ENCODE peak calls at places on chromosomes 5 and 9, in nine cellular contexts. One of them, this sample, is unnamed.
A peak's percentile ranks its signal among the peaks of the same experiment; 100 is the strongest.

GRCh38 chr9:12464910-12465512 is 228.2 kb upstream of the TYRP1 start:
- DNase-seq in midbrain: peak; percentile 52
- DNase-seq in stimulated activated naive CD8-positive, alpha-beta T cell treated with anti-CD3 and anti-CD28 coated beads, Interleukin-15, Interleukin-2, amounts not matched to agents 100 U/mL and 50 U/mL, for 24 hours: no peak
- DNase-seq in stromal cell of bone marrow: peak; percentile 1
- DNase-seq in heart left ventricle: no peak
- DNase-seq in hepatic stellate cell: no peak
- DNase-seq in cardiac muscle cell: peak; percentile 40
- DNase-seq in activated CD4-positive, alpha-beta memory T cell treated with anti-CD3 and anti-CD28 coated beads, Interleukin-2, amount 10 ng/mL, durations not matched to agents 7 days and 5 days: no peak
- DNase-seq in HT1080: peak; percentile 34
- DNase-seq in this sample: no peak

GRCh38 chr9:98603821-98604383 is 104.8 kb downstream of the GABBR2 start:
- DNase-seq in HT1080: no peak
- DNase-seq in hepatic stellate cell: no peak
- DNase-seq in stimulated activated naive CD8-positive, alpha-beta T cell treated with anti-CD3 and anti-CD28 coated beads, Interleukin-15, Interleukin-2, amounts not matched to agents 100 U/mL and 50 U/mL, for 24 hours: no peak
- DNase-seq in cardiac muscle cell: peak; percentile 85
- DNase-seq in stromal cell of bone marrow: peak; percentile 3
- DNase-seq in heart left ventricle: no peak
- DNase-seq in midbrain: peak; percentile 46
- DNase-seq in activated CD4-positive, alpha-beta memory T cell treated with anti-CD3 and anti-CD28 coated beads, Interleukin-2, amount 10 ng/mL, durations not matched to agents 7 days and 5 days: no peak
- DNase-seq in this sample: no peak

GRCh38 chr9:120692901-120693573 is 21.2 kb downstream of the MEGF9 start:
- DNase-seq in midbrain: no peak
- DNase-seq in stromal cell of bone marrow: peak; percentile 72
- DNase-seq in stimulated activated naive CD8-positive, alpha-beta T cell treated with anti-CD3 and anti-CD28 coated beads, Interleukin-15, Interleukin-2, amounts not matched to agents 100 U/mL and 50 U/mL, for 24 hours: no peak
- DNase-seq in hepatic stellate cell: no peak
- DNase-seq in activated CD4-positive, alpha-beta memory T cell treated with anti-CD3 and anti-CD28 coated beads, Interleukin-2, amount 10 ng/mL, durations not matched to agents 7 days and 5 days: no peak
- DNase-seq in cardiac muscle cell: peak; percentile 62
- DNase-seq in HT1080: no peak
- DNase-seq in heart left ventricle: no peak
- DNase-seq in this sample: no peak

GRCh38 chr5:117318528-117318927 is 743.9 kb upstream of the SEMA6A start:
- DNase-seq in heart left ventricle: no peak
- DNase-seq in stromal cell of bone marrow: no peak
- DNase-seq in HT1080: peak; percentile 4
- DNase-seq in activated CD4-positive, alpha-beta memory T cell treated with anti-CD3 and anti-CD28 coated beads, Interleukin-2, amount 10 ng/mL, durations not matched to agents 7 days and 5 days: no peak
- DNase-seq in cardiac muscle cell: no peak
- DNase-seq in midbrain: no peak
- DNase-seq in stimulated activated naive CD8-positive, alpha-beta T cell treated with anti-CD3 and anti-CD28 coated beads, Interleukin-15, Interleukin-2, amounts not matched to agents 100 U/mL and 50 U/mL, for 24 hours: no peak
- DNase-seq in hepatic stellate cell: no peak
- DNase-seq in this sample: no peak

GRCh38 chr9:131630206-131630831 is 85.0 kb downstream of the PRRT1B start:
- DNase-seq in hepatic stellate cell: no peak
- DNase-seq in stimulated activated naive CD8-positive, alpha-beta T cell treated with anti-CD3 and anti-CD28 coated beads, Interleukin-15, Interleukin-2, amounts not matched to agents 100 U/mL and 50 U/mL, for 24 hours: peak; percentile 47
- DNase-seq in heart left ventricle: no peak
- DNase-seq in midbrain: no peak
- DNase-seq in HT1080: no peak
- DNase-seq in stromal cell of bone marrow: no peak
- DNase-seq in cardiac muscle cell: no peak
- DNase-seq in activated CD4-positive, alpha-beta memory T cell treated with anti-CD3 and anti-CD28 coated beads, Interleukin-2, amount 10 ng/mL, durations not matched to agents 7 days and 5 days: no peak
- DNase-seq in this sample: peak; percentile 46

GRCh38 chr5:859391-859790 is 8.6 kb upstream of the ZDHHC11 start:
- DNase-seq in stimulated activated naive CD8-positive, alpha-beta T cell treated with anti-CD3 and anti-CD28 coated beads, Interleukin-15, Interleukin-2, amounts not matched to agents 100 U/mL and 50 U/mL, for 24 hours: no peak
- DNase-seq in HT1080: no peak
- DNase-seq in stromal cell of bone marrow: no peak
- DNase-seq in activated CD4-positive, alpha-beta memory T cell treated with anti-CD3 and anti-CD28 coated beads, Interleukin-2, amount 10 ng/mL, durations not matched to agents 7 days and 5 days: no peak
- DNase-seq in midbrain: no peak
- DNase-seq in heart left ventricle: peak; percentile 0
- DNase-seq in cardiac muscle cell: peak; percentile 27
- DNase-seq in hepatic stellate cell: no peak
- DNase-seq in this sample: no peak

GRCh38 chr5:171622010-171622409 is 163.6 kb upstream of the SMIM23 start:
- DNase-seq in HT1080: no peak
- DNase-seq in stromal cell of bone marrow: no peak
- DNase-seq in activated CD4-positive, alpha-beta memory T cell treated with anti-CD3 and anti-CD28 coated beads, Interleukin-2, amount 10 ng/mL, durations not matched to agents 7 days and 5 days: no peak
- DNase-seq in cardiac muscle cell: no peak
- DNase-seq in heart left ventricle: no peak
- DNase-seq in stimulated activated naive CD8-positive, alpha-beta T cell treated with anti-CD3 and anti-CD28 coated beads, Interleukin-15, Interleukin-2, amounts not matched to agents 100 U/mL and 50 U/mL, for 24 hours: no peak
- DNase-seq in midbrain: no peak
- DNase-seq in hepatic stellate cell: no peak
- DNase-seq in this sample: no peak

GRCh38 chr9:21554813-21555212 is 72.7 kb upstream of the IFNE start:
- DNase-seq in HT1080: peak; percentile 32
- DNase-seq in midbrain: no peak
- DNase-seq in cardiac muscle cell: no peak
- DNase-seq in hepatic stellate cell: no peak
- DNase-seq in stromal cell of bone marrow: no peak
- DNase-seq in activated CD4-positive, alpha-beta memory T cell treated with anti-CD3 and anti-CD28 coated beads, Interleukin-2, amount 10 ng/mL, durations not matched to agents 7 days and 5 days: no peak
- DNase-seq in heart left ventricle: no peak
- DNase-seq in stimulated activated naive CD8-positive, alpha-beta T cell treated with anti-CD3 and anti-CD28 coated beads, Interleukin-15, Interleukin-2, amounts not matched to agents 100 U/mL and 50 U/mL, for 24 hours: no peak
- DNase-seq in this sample: no peak

GRCh38 chr9:32723801-32724200 is 59.5 kb upstream of the TMEM215 start:
- DNase-seq in midbrain: no peak
- DNase-seq in cardiac muscle cell: peak; percentile 26
- DNase-seq in hepatic stellate cell: no peak
- DNase-seq in activated CD4-positive, alpha-beta memory T cell treated with anti-CD3 and anti-CD28 coated beads, Interleukin-2, amount 10 ng/mL, durations not matched to agents 7 days and 5 days: no peak
- DNase-seq in stimulated activated naive CD8-positive, alpha-beta T cell treated with anti-CD3 and anti-CD28 coated beads, Interleukin-15, Interleukin-2, amounts not matched to agents 100 U/mL and 50 U/mL, for 24 hours: no peak
- DNase-seq in stromal cell of bone marrow: no peak
- DNase-seq in heart left ventricle: no peak
- DNase-seq in HT1080: no peak
- DNase-seq in this sample: no peak

GRCh38 chr5:63401434-63402046 is 560.7 kb downstream of the HTR1A start:
- DNase-seq in stromal cell of bone marrow: peak; percentile 2
- DNase-seq in activated CD4-positive, alpha-beta memory T cell treated with anti-CD3 and anti-CD28 coated beads, Interleukin-2, amount 10 ng/mL, durations not matched to agents 7 days and 5 days: peak; percentile 26
- DNase-seq in HT1080: peak; percentile 30
- DNase-seq in cardiac muscle cell: peak; percentile 60
- DNase-seq in midbrain: peak; percentile 71
- DNase-seq in heart left ventricle: peak; percentile 58
- DNase-seq in hepatic stellate cell: peak; percentile 2
- DNase-seq in stimulated activated naive CD8-positive, alpha-beta T cell treated with anti-CD3 and anti-CD28 coated beads, Interleukin-15, Interleukin-2, amounts not matched to agents 100 U/mL and 50 U/mL, for 24 hours: peak; percentile 42
- DNase-seq in this sample: no peak

GRCh38 chr5:59174248-59174844 is 591.5 kb downstream of the RAB3C start:
- DNase-seq in stimulated activated naive CD8-positive, alpha-beta T cell treated with anti-CD3 and anti-CD28 coated beads, Interleukin-15, Interleukin-2, amounts not matched to agents 100 U/mL and 50 U/mL, for 24 hours: peak; percentile 9
- DNase-seq in HT1080: peak; percentile 55
- DNase-seq in midbrain: peak; percentile 24
- DNase-seq in heart left ventricle: no peak
- DNase-seq in cardiac muscle cell: peak; percentile 90
- DNase-seq in stromal cell of bone marrow: peak; percentile 64
- DNase-seq in activated CD4-positive, alpha-beta memory T cell treated with anti-CD3 and anti-CD28 coated beads, Interleukin-2, amount 10 ng/mL, durations not matched to agents 7 days and 5 days: peak; percentile 37
- DNase-seq in hepatic stellate cell: peak; percentile 6
- DNase-seq in this sample: no peak

This sample was measured in hypothalamus.